ENCODE peak calls at places on chromosomes 13 and 19, in five cellular contexts. V is RCC 7860; Q is HAP-1; K is stimulated activated CD4-positive, alpha-beta T cell treated with anti-CD3 and anti-CD28 coated beads, TNF-alpha, amount 100 ng/mL, for 48 hours; S is NCI-H1092 treated with DMSO at 0.1 percent for 48 hours. F is an unnamed sample.

GRCh38 chr19:8569066-8569761 is 8.0 kb downstream of the MYO1F start:
- DNase-seq in V (peak), Q (no peak), K (peak), S (no peak), F (no peak)

GRCh38 chr13:24678151-24678550 is 2.1 kb upstream of the ATP12A start:
- DNase-seq in V (no peak), Q (no peak), K (no peak), S (no peak), F (no peak)

GRCh38 chr13:113734099-113734825 is 24.8 kb upstream of the TMEM255B start:
- DNase-seq in V (no peak), Q (no peak), K (no peak), S (no peak), F (no peak)

GRCh38 chr19:46081928-46082727 is 41.3 kb upstream of the IGFL4 start:
- DNase-seq in V (peak), Q (peak), K (no peak), S (peak), F (no peak)

GRCh38 chr13:111343186-111343805 is 22.9 kb downstream of the TEX29 start:
- DNase-seq in V (no peak), Q (no peak), K (no peak), S (no peak), F (no peak)

GRCh38 chr19:584240-585001 is 5.3 kb upstream of the HCN2 start:
- DNase-seq in V (no peak), Q (peak), K (peak), S (peak), F (no peak)

GRCh38 chr13:103788061-103788652 is 721.9 kb upstream of the SLC10A2 start:
- DNase-seq in V (no peak), Q (no peak), K (no peak), S (peak), F (no peak)

GRCh38 chr19:16371540-16371986 is 46.9 kb downstream of the KLF2 start:
- DNase-seq in V (no peak), Q (no peak), K (peak), S (no peak), F (no peak)

GRCh38 chr19:28687296-28687695 is 525.7 kb downstream of the UQCRFS1 start:
- DNase-seq in V (no peak), Q (no peak), K (no peak), S (no peak), F (no peak)

GRCh38 chr19:3006075-3006767 is 22.9 kb downstream of the TLE2 start:
- DNase-seq in V (no peak), Q (no peak), K (no peak), S (no peak), F (no peak)

GRCh38 chr13:77693449-77693940 is 4.0 kb upstream of the SLAIN1 start:
- DNase-seq in V (no peak), Q (no peak), K (no peak), S (no peak), F (no peak)

GRCh38 chr13:77391475-77391874 is 64.6 kb upstream of the MYCBP2 start:
- DNase-seq in V (no peak), Q (no peak), K (no peak), S (no peak), F (no peak)

GRCh38 chr13:38636756-38637155 is 50.1 kb upstream of the FREM2 start:
- DNase-seq in V (no peak), Q (no peak), K (no peak), S (no peak), F (peak)

GRCh38 chr13:73880365-73880764 is 253.8 kb downstream of the KLF12 start:
- DNase-seq in V (no peak), Q (no peak), K (no peak), S (no peak), F (no peak)

GRCh38 chr19:48842744-48843162 is 6.5 kb upstream of the HSD17B14 start:
- DNase-seq in V (peak), Q (peak), K (peak), S (peak), F (peak)

GRCh38 chr13:97030705-97031452 is 36.6 kb upstream of the OXGR1 start:
- DNase-seq in V (peak), Q (peak), K (no peak), S (peak), F (peak)

GRCh38 chr19:28934626-28935025 is 278.3 kb downstream of the UQCRFS1 start:
- DNase-seq in V (no peak), Q (no peak), K (no peak), S (no peak), F (no peak)

GRCh38 chr13:25922373-25922772 is 129.4 kb downstream of the SHISA2 start:
- DNase-seq in V (no peak), Q (no peak), K (no peak), S (no peak), F (no peak)

GRCh38 chr13:37615271-37615670 is 16.7 kb upstream of the POSTN start:
- DNase-seq in V (peak), Q (no peak), K (no peak), S (no peak), F (no peak)

GRCh38 chr19:10010247-10010691 is at the start of gene COL5A3:
- DNase-seq in V (no peak), Q (no peak), K (no peak), S (no peak), F (no peak)

GRCh38 chr13:41356788-41357187 is 45.7 kb downstream of the NAA16 start:
- DNase-seq in V (no peak), Q (no peak), K (no peak), S (no peak), F (no peak)

GRCh38 chr19:52270266-52270885 is 989 bp downstream of the ZNF766 start:
- DNase-seq in V (no peak), Q (no peak), K (peak), S (no peak), F (no peak)

GRCh38 chr13:58573742-58574141 is 942.2 kb downstream of the PCDH17 start:
- DNase-seq in V (no peak), Q (no peak), K (no peak), S (no peak), F (no peak)

GRCh38 chr13:84654654-84655244 is 772.5 kb upstream of the SLITRK1 start:
- DNase-seq in V (no peak), Q (no peak), K (no peak), S (no peak), F (no peak)